ENCODE peak calls at places on chromosomes 6 and 20, in six cellular contexts. One of them, this sample, is unnamed.

GRCh38 chr6:33007831-33008395 is 1.5 kb downstream of the HLA-DOA start:
- DNase-seq in SK-N-SH: no peak
- DNase-seq in GM12878: no peak
- DNase-seq in K562: no peak
- DNase-seq in HepG2: no peak
- DNase-seq in H1: no peak
- DNase-seq in this sample: no peak

GRCh38 chr6:10720229-10720959 is 2.5 kb upstream of the TMEM14C start:
- DNase-seq in SK-N-SH: peak; percentile 22
- DNase-seq in GM12878: no peak
- DNase-seq in K562: no peak
- DNase-seq in HepG2: peak; percentile 24
- DNase-seq in H1: no peak
- DNase-seq in this sample: no peak

GRCh38 chr6:33061987-33062386 is 11.5 kb downstream of the HLA-DPA1 start:
- DNase-seq in SK-N-SH: no peak
- DNase-seq in GM12878: peak; percentile 62
- DNase-seq in K562: peak; percentile 42
- DNase-seq in HepG2: no peak
- DNase-seq in H1: no peak
- DNase-seq in this sample: no peak

GRCh38 chr6:15266423-15266996 is 20.6 kb downstream of the JARID2 start:
- DNase-seq in SK-N-SH: no peak
- DNase-seq in GM12878: no peak
- DNase-seq in K562: peak; percentile 70
- DNase-seq in HepG2: peak; percentile 82
- DNase-seq in H1: no peak
- DNase-seq in this sample: no peak

GRCh38 chr6:146915671-146916127 is 288.5 kb upstream of the STXBP5 start:
- DNase-seq in SK-N-SH: no peak
- DNase-seq in GM12878: no peak
- DNase-seq in K562: no peak
- DNase-seq in HepG2: no peak
- DNase-seq in H1: no peak
- DNase-seq in this sample: no peak

GRCh38 chr20:61210862-61211261 is 41.2 kb upstream of the CDH4 start:
- DNase-seq in SK-N-SH: no peak
- DNase-seq in GM12878: no peak
- DNase-seq in K562: no peak
- DNase-seq in HepG2: no peak
- DNase-seq in H1: no peak
- DNase-seq in this sample: no peak

GRCh38 chr6:2695464-2696095 is 55.1 kb downstream of the MYLK4 start:
- DNase-seq in SK-N-SH: no peak
- DNase-seq in GM12878: no peak
- DNase-seq in K562: no peak
- DNase-seq in HepG2: peak; percentile 27
- DNase-seq in H1: no peak
- DNase-seq in this sample: peak; percentile 36

GRCh38 chr6:18823782-18824386 is 436.7 kb downstream of the RNF144B start:
- DNase-seq in SK-N-SH: peak; percentile 3
- DNase-seq in GM12878: no peak
- DNase-seq in K562: peak; percentile 37
- DNase-seq in HepG2: peak; percentile 33
- DNase-seq in H1: peak; percentile 90
- DNase-seq in this sample: peak; percentile 74

GRCh38 chr6:1313755-1314503 is 2.0 kb downstream of the FOXQ1 start:
- DNase-seq in SK-N-SH: peak; percentile 70
- DNase-seq in GM12878: no peak
- DNase-seq in K562: no peak
- DNase-seq in HepG2: peak; percentile 62
- DNase-seq in H1: peak; percentile 80
- DNase-seq in this sample: peak; percentile 15

GRCh38 chr6:81169166-81169565 is 583.3 kb downstream of the TENT5A start:
- DNase-seq in SK-N-SH: no peak
- DNase-seq in GM12878: no peak
- DNase-seq in K562: no peak
- DNase-seq in HepG2: no peak
- DNase-seq in H1: no peak
- DNase-seq in this sample: no peak

GRCh38 chr20:56429496-56429895 is 17.4 kb downstream of the CASS4 start:
- DNase-seq in SK-N-SH: no peak
- DNase-seq in GM12878: no peak
- DNase-seq in K562: peak; percentile 64
- DNase-seq in HepG2: no peak
- DNase-seq in H1: no peak
- DNase-seq in this sample: no peak

GRCh38 chr20:431012-431904 is 23.2 kb downstream of the RBCK1 start:
- DNase-seq in SK-N-SH: peak; percentile 91
- DNase-seq in GM12878: no peak
- DNase-seq in K562: peak; percentile 54
- DNase-seq in HepG2: peak; percentile 93
- DNase-seq in H1: no peak
- DNase-seq in this sample: peak; percentile 69

GRCh38 chr6:81614292-81614691 is 138.2 kb downstream of the TENT5A start:
- DNase-seq in SK-N-SH: no peak
- DNase-seq in GM12878: no peak
- DNase-seq in K562: no peak
- DNase-seq in HepG2: peak; percentile 13
- DNase-seq in H1: no peak
- DNase-seq in this sample: no peak

GRCh38 chr20:24770628-24771556 is 178.2 kb upstream of the CST7 start:
- DNase-seq in SK-N-SH: no peak
- DNase-seq in GM12878: no peak
- DNase-seq in K562: no peak
- DNase-seq in HepG2: no peak
- DNase-seq in H1: no peak
- DNase-seq in this sample: no peak

GRCh38 chr6:105250523-105250922 is 70.7 kb upstream of the POPDC3 start:
- DNase-seq in SK-N-SH: no peak
- DNase-seq in GM12878: no peak
- DNase-seq in K562: no peak
- DNase-seq in HepG2: no peak
- DNase-seq in H1: no peak
- DNase-seq in this sample: no peak

GRCh38 chr20:57837208-57838035 is 127.6 kb upstream of the PMEPA1 start:
- DNase-seq in SK-N-SH: no peak
- DNase-seq in GM12878: no peak
- DNase-seq in K562: no peak
- DNase-seq in HepG2: no peak
- DNase-seq in H1: no peak
- DNase-seq in this sample: no peak

GRCh38 chr6:14129572-14129971 is 12.0 kb downstream of the CD83 start:
- DNase-seq in SK-N-SH: peak; percentile 76
- DNase-seq in GM12878: no peak
- DNase-seq in K562: peak; percentile 79
- DNase-seq in HepG2: peak; percentile 70
- DNase-seq in H1: no peak
- DNase-seq in this sample: peak; percentile 34

GRCh38 chr6:166489301-166490155 is 97.0 kb downstream of the RAMACL start:
- DNase-seq in SK-N-SH: no peak
- DNase-seq in GM12878: no peak
- DNase-seq in K562: no peak
- DNase-seq in HepG2: no peak
- DNase-seq in H1: no peak
- DNase-seq in this sample: no peak

GRCh38 chr20:57158474-57158873 is 108.0 kb downstream of the BMP7 start:
- DNase-seq in SK-N-SH: no peak
- DNase-seq in GM12878: no peak
- DNase-seq in K562: no peak
- DNase-seq in HepG2: no peak
- DNase-seq in H1: no peak
- DNase-seq in this sample: no peak

GRCh38 chr6:22886881-22887581 is 317.7 kb downstream of the HDGFL1 start:
- DNase-seq in SK-N-SH: no peak
- DNase-seq in GM12878: peak; percentile 30
- DNase-seq in K562: no peak
- DNase-seq in HepG2: no peak
- DNase-seq in H1: no peak
- DNase-seq in this sample: no peak

GRCh38 chr6:63351995-63352586 is 32.3 kb upstream of the LGSN start:
- DNase-seq in SK-N-SH: no peak
- DNase-seq in GM12878: peak; percentile 34
- DNase-seq in K562: no peak
- DNase-seq in HepG2: peak; percentile 78
- DNase-seq in H1: no peak
- DNase-seq in this sample: peak; percentile 33

GRCh38 chr6:161137839-161138544 is 135.9 kb downstream of the AGPAT4 start:
- DNase-seq in SK-N-SH: no peak
- DNase-seq in GM12878: no peak
- DNase-seq in K562: no peak
- DNase-seq in HepG2: no peak
- DNase-seq in H1: no peak
- DNase-seq in this sample: no peak

GRCh38 chr20:25233016-25233772 is 14.7 kb upstream of the PYGB start:
- DNase-seq in SK-N-SH: no peak
- DNase-seq in GM12878: no peak
- DNase-seq in K562: no peak
- DNase-seq in HepG2: peak; percentile 88
- DNase-seq in H1: no peak
- DNase-seq in this sample: no peak

GRCh38 chr6:27591660-27592059 is 118.8 kb upstream of the ZNF184 start:
- DNase-seq in SK-N-SH: no peak
- DNase-seq in GM12878: no peak
- DNase-seq in K562: peak; percentile 50
- DNase-seq in HepG2: peak; percentile 72
- DNase-seq in H1: peak; percentile 78
- DNase-seq in this sample: no peak

GRCh38 chr6:57432162-57432561 is 114.7 kb downstream of the PRIM2 start:
- DNase-seq in SK-N-SH: no peak
- DNase-seq in GM12878: no peak
- DNase-seq in K562: no peak
- DNase-seq in HepG2: peak; percentile 3
- DNase-seq in H1: no peak
- DNase-seq in this sample: no peak

GRCh38 chr6:158849899-158850806 is 31.0 kb upstream of the EZR start:
- DNase-seq in SK-N-SH: no peak
- DNase-seq in GM12878: no peak
- DNase-seq in K562: peak; percentile 73
- DNase-seq in HepG2: peak; percentile 84
- DNase-seq in H1: no peak
- DNase-seq in this sample: peak; percentile 97

DNA sequence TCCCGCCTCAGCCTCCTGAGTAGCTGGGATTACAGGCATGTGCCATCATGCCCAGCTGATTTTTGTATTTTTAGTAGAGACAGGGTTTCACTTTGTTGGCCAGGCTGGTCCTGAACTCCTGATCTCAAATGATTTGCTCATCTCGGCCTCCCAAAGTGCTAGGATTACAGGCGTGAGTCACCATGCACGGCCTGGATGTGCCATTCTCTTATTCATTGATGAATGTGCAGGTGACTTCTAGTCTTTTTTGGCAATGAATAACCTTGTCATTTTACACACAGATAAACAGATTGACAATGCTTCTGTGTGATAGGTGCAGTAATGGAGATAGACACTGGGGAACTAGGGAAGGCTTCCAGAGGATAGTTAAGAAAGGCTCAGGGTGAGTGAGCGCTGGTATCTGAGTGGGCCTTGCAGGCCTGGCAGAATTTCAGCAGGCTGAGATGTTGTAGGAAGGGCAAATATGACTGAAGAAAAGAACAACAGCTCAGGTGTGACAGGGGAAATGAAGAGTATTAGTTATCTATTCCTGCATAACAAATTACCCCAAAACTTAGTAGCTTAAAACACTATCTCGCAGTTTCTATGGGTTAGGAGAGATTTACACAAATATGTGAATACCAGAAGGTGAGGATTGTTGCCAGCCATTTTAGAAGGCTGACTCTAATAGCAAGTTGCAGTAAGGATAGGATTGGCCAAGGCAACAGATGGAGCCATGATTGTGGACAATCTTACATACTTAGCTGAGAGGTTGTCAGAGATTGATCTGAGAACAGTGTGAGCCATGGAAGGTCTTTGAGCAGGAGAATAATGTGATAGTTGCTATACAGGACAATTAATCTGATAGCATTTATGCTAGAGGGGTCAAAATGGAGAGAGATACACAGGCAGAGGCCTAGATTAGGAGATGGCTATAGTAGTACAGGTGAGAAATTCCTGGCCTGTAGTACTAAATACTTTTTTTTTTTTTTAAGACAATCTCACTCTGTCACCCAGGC is 23.5 kb downstream of the PPARD start:
- DNase-seq in SK-N-SH: no peak
- DNase-seq in GM12878: no peak
- DNase-seq in K562: no peak
- DNase-seq in HepG2: peak; percentile 40
- DNase-seq in H1: no peak
- DNase-seq in this sample: peak; percentile 27
- H3K4me1 ChIP-seq in SK-N-SH: peaks cover 32% of the 10 kb centered on the region
- H3K4me1 ChIP-seq in GM12878: peaks cover 40% of the 10 kb centered on the region
- H3K4me1 ChIP-seq in K562: peaks cover 73% of the 10 kb centered on the region
- H3K4me1 ChIP-seq in HepG2: peaks cover 51% of the 10 kb centered on the region
- H3K4me1 ChIP-seq in H1: peaks cover 5% of the 10 kb centered on the region
- H3K4me1 ChIP-seq in this sample: peaks cover 94% of the 10 kb centered on the region

GRCh38 chr6:36858407-36858981 is 16.1 kb downstream of the PPIL1 start:
- DNase-seq in SK-N-SH: no peak
- DNase-seq in GM12878: no peak
- DNase-seq in K562: no peak
- DNase-seq in HepG2: peak; percentile 46
- DNase-seq in H1: peak; percentile 77
- DNase-seq in this sample: no peak
- TF ChIP-seq POLR2AphosphoS5 in SK-N-SH: no peak
- TF ChIP-seq POLR2AphosphoS5 in GM12878: no peak
- TF ChIP-seq POLR2AphosphoS5 in K562: no peak
- TF ChIP-seq POLR2AphosphoS5 in HepG2: no peak
- TF ChIP-seq POLR2AphosphoS5 in H1: no peak
- TF ChIP-seq POLR2AphosphoS5 in this sample: no peak

DNA sequence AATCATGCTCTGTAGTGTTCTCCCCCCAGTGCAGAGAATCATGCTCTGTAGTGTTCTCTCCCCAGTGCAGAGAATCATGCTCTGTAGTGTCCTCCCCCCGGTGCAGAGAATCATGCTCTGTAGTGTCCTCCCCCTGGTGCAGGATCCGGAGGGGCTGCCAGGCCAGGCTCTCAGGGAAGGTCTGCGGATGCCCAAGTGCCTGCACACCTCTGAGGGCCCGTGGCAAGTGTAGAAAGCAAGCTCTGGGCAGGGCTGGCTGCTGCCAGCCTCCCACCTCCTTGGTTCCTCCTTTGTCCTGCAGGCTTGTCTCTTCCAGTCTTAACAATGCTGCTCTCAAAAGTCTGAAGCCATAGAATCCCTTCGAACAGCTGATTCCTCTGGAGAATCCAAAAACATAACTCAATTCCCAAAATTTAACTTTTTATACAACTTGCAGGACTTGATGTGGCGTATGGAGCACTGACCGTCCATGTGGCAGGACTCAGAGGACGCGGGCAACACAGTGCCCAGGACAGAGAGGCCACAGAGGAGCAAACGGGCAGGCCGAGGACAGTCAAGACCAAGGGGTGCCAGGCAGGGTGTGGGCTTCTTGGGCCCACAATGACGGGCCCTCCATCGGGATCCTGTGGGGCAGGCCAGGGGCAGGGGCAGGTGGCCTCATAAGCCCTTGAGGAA is 44.6 kb upstream of the BHLHE23 start:
- DNase-seq in SK-N-SH: no peak
- DNase-seq in GM12878: no peak
- DNase-seq in K562: no peak
- DNase-seq in HepG2: no peak
- DNase-seq in H1: no peak
- DNase-seq in this sample: no peak
- TF ChIP-seq JUND in SK-N-SH: no peak
- TF ChIP-seq JUND in GM12878: no peak
- TF ChIP-seq JUND in K562: no peak
- TF ChIP-seq JUND in HepG2: no peak
- TF ChIP-seq JUND in H1: no peak
- TF ChIP-seq JUND in this sample: no peak

GRCh38 chr6:135182993-135183531 is 2.0 kb downstream of the MYB start:
- DNase-seq in SK-N-SH: no peak
- DNase-seq in GM12878: no peak
- DNase-seq in K562: peak; percentile 76
- DNase-seq in HepG2: no peak
- DNase-seq in H1: peak; percentile 74
- DNase-seq in this sample: no peak
- H3K4me1 ChIP-seq in SK-N-SH: no peaks in the 10 kb centered on the region
- H3K4me1 ChIP-seq in GM12878: peaks cover 16% of the 10 kb centered on the region
- H3K4me1 ChIP-seq in K562: peaks cover 18% of the 10 kb centered on the region
- H3K4me1 ChIP-seq in HepG2: peaks cover 28% of the 10 kb centered on the region
- H3K4me1 ChIP-seq in H1: peaks cover 2% of the 10 kb centered on the region
- H3K4me1 ChIP-seq in this sample: peaks cover 2% of the 10 kb centered on the region